ENCODE peak calls at places on chromosomes 3 and 15, in seven cellular contexts. One of them, this sample, is unnamed.

GRCh38 chr3:159852256-159852655 is 136.4 kb upstream of the IL12A start:
- DNase-seq in OCI-LY7: no peak
- DNase-seq in trophoblast cell: no peak
- DNase-seq in A549: no peak
- DNase-seq in mammary epithelial cell: no peak
- DNase-seq in keratinocyte: no peak
- DNase-seq in H9: no peak
- DNase-seq in this sample: no peak

GRCh38 chr3:186417791-186418190 is 55.8 kb upstream of the DGKG start:
- DNase-seq in H9: no peak
- DNase-seq in OCI-LY7: no peak
- DNase-seq in trophoblast cell: no peak
- DNase-seq in keratinocyte: no peak
- DNase-seq in mammary epithelial cell: peak
- DNase-seq in A549: peak
- DNase-seq in this sample: peak

GRCh38 chr3:23203651-23204111 is 554 bp downstream of the UBE2E2 start:
- DNase-seq in OCI-LY7: peak
- DNase-seq in H9: peak
- DNase-seq in trophoblast cell: peak
- DNase-seq in A549: no peak
- DNase-seq in mammary epithelial cell: peak
- DNase-seq in keratinocyte: no peak
- DNase-seq in this sample: peak

GRCh38 chr15:71115567-71116351 is 488 bp downstream of the THSD4 start:
- DNase-seq in H9: peak
- DNase-seq in keratinocyte: no peak
- DNase-seq in A549: peak
- DNase-seq in mammary epithelial cell: peak
- DNase-seq in trophoblast cell: peak
- DNase-seq in OCI-LY7: no peak
- DNase-seq in this sample: peak

GRCh38 chr3:113783463-113783862 is 36.6 kb downstream of the ATP6V1A start:
- DNase-seq in trophoblast cell: no peak
- DNase-seq in mammary epithelial cell: peak
- DNase-seq in keratinocyte: no peak
- DNase-seq in OCI-LY7: no peak
- DNase-seq in A549: peak
- DNase-seq in H9: no peak
- DNase-seq in this sample: peak

GRCh38 chr3:142886938-142887337 is 1.9 kb downstream of the PCOLCE2 start:
- DNase-seq in H9: no peak
- DNase-seq in OCI-LY7: no peak
- DNase-seq in trophoblast cell: no peak
- DNase-seq in A549: peak
- DNase-seq in mammary epithelial cell: peak
- DNase-seq in keratinocyte: no peak
- DNase-seq in this sample: peak

GRCh38 chr3:39980781-39981180 is 171.4 kb downstream of the MYRIP start:
- DNase-seq in mammary epithelial cell: no peak
- DNase-seq in keratinocyte: no peak
- DNase-seq in OCI-LY7: no peak
- DNase-seq in H9: no peak
- DNase-seq in A549: no peak
- DNase-seq in trophoblast cell: no peak
- DNase-seq in this sample: no peak

GRCh38 chr3:13705702-13706280 is 156.9 kb downstream of the FBLN2 start:
- DNase-seq in A549: no peak
- DNase-seq in OCI-LY7: no peak
- DNase-seq in keratinocyte: no peak
- DNase-seq in H9: no peak
- DNase-seq in trophoblast cell: no peak
- DNase-seq in mammary epithelial cell: no peak
- DNase-seq in this sample: no peak

GRCh38 chr3:18301781-18302180 is 123.4 kb downstream of the SATB1 start:
- DNase-seq in mammary epithelial cell: peak
- DNase-seq in keratinocyte: no peak
- DNase-seq in H9: no peak
- DNase-seq in OCI-LY7: no peak
- DNase-seq in A549: no peak
- DNase-seq in trophoblast cell: no peak
- DNase-seq in this sample: no peak

GRCh38 chr15:91803260-91803659 is 50.2 kb upstream of the SLCO3A1 start:
- DNase-seq in H9: no peak
- DNase-seq in mammary epithelial cell: no peak
- DNase-seq in OCI-LY7: no peak
- DNase-seq in trophoblast cell: no peak
- DNase-seq in keratinocyte: no peak
- DNase-seq in A549: no peak
- DNase-seq in this sample: no peak

GRCh38 chr3:98259707-98260106 is 4.3 kb upstream of the OR5H6 start:
- DNase-seq in A549: peak
- DNase-seq in H9: peak
- DNase-seq in keratinocyte: no peak
- DNase-seq in mammary epithelial cell: no peak
- DNase-seq in trophoblast cell: no peak
- DNase-seq in OCI-LY7: peak
- DNase-seq in this sample: no peak

GRCh38 chr3:104436536-104436935 is 930.2 kb upstream of the ALCAM start:
- DNase-seq in A549: no peak
- DNase-seq in H9: no peak
- DNase-seq in trophoblast cell: no peak
- DNase-seq in mammary epithelial cell: peak
- DNase-seq in OCI-LY7: no peak
- DNase-seq in keratinocyte: no peak
- DNase-seq in this sample: peak

GRCh38 chr15:75694241-75695182 is 18.1 kb downstream of the CSPG4 start:
- DNase-seq in A549: peak
- DNase-seq in trophoblast cell: peak
- DNase-seq in mammary epithelial cell: peak
- DNase-seq in OCI-LY7: peak
- DNase-seq in H9: peak
- DNase-seq in keratinocyte: peak
- DNase-seq in this sample: peak

GRCh38 chr3:178709047-178709446 is 172.8 kb downstream of the KCNMB2 start:
- DNase-seq in A549: no peak
- DNase-seq in keratinocyte: no peak
- DNase-seq in H9: no peak
- DNase-seq in trophoblast cell: no peak
- DNase-seq in OCI-LY7: no peak
- DNase-seq in mammary epithelial cell: no peak
- DNase-seq in this sample: no peak

GRCh38 chr3:178712247-178712646 is 176.0 kb downstream of the KCNMB2 start:
- DNase-seq in OCI-LY7: no peak
- DNase-seq in mammary epithelial cell: no peak
- DNase-seq in H9: no peak
- DNase-seq in keratinocyte: no peak
- DNase-seq in A549: no peak
- DNase-seq in trophoblast cell: no peak
- DNase-seq in this sample: no peak

GRCh38 chr3:178707632-178708031 is 171.4 kb downstream of the KCNMB2 start:
- DNase-seq in keratinocyte: no peak
- DNase-seq in trophoblast cell: no peak
- DNase-seq in A549: no peak
- DNase-seq in H9: no peak
- DNase-seq in OCI-LY7: no peak
- DNase-seq in mammary epithelial cell: no peak
- DNase-seq in this sample: no peak

GRCh38 chr3:178714971-178715832 is 179.0 kb downstream of the KCNMB2 start:
- DNase-seq in trophoblast cell: no peak
- DNase-seq in A549: no peak
- DNase-seq in OCI-LY7: no peak
- DNase-seq in mammary epithelial cell: peak
- DNase-seq in H9: no peak
- DNase-seq in keratinocyte: no peak
- DNase-seq in this sample: no peak

GRCh38 chr3:178711753-178712152 is 175.5 kb downstream of the KCNMB2 start:
- DNase-seq in A549: no peak
- DNase-seq in keratinocyte: no peak
- DNase-seq in trophoblast cell: no peak
- DNase-seq in H9: no peak
- DNase-seq in mammary epithelial cell: no peak
- DNase-seq in OCI-LY7: no peak
- DNase-seq in this sample: no peak
- H3K4me2 ChIP-seq in A549: no peak
- H3K4me2 ChIP-seq in keratinocyte: no peak
- H3K4me2 ChIP-seq in trophoblast cell: no peak
- H3K4me2 ChIP-seq in H9: no peak
- H3K4me2 ChIP-seq in mammary epithelial cell: no peak
- H3K4me2 ChIP-seq in OCI-LY7: no peak
- H3K4me2 ChIP-seq in this sample: no peak

DNA sequence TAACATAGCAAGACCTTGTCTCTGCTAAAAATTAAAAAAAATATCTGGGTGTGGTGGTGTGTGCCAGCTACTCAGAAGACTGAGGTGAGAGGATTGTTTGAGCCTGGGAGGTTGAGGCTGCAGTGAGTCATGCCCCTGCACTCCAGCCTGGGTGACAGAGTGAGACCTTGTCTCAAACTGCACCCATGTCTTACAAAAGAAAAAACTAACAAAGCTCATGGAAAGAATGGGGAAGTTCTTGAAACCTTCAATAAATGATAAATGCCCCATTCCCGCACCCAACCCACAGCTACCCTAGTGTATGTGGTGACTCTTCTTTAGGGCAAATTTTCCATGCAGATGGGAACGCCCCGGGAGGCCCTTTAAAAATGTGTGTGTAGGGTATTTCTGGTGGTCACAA is 28.3 kb downstream of the RPLP1 start:
- DNase-seq in mammary epithelial cell: no peak
- DNase-seq in trophoblast cell: peak
- DNase-seq in A549: no peak
- DNase-seq in H9: no peak
- DNase-seq in keratinocyte: no peak
- DNase-seq in OCI-LY7: no peak
- DNase-seq in this sample: no peak
- H3K4me2 ChIP-seq in mammary epithelial cell: no peak
- H3K4me2 ChIP-seq in trophoblast cell: no peak
- H3K4me2 ChIP-seq in A549: no peak
- H3K4me2 ChIP-seq in H9: no peak
- H3K4me2 ChIP-seq in keratinocyte: no peak
- H3K4me2 ChIP-seq in OCI-LY7: no peak
- H3K4me2 ChIP-seq in this sample: no peak

DNA sequence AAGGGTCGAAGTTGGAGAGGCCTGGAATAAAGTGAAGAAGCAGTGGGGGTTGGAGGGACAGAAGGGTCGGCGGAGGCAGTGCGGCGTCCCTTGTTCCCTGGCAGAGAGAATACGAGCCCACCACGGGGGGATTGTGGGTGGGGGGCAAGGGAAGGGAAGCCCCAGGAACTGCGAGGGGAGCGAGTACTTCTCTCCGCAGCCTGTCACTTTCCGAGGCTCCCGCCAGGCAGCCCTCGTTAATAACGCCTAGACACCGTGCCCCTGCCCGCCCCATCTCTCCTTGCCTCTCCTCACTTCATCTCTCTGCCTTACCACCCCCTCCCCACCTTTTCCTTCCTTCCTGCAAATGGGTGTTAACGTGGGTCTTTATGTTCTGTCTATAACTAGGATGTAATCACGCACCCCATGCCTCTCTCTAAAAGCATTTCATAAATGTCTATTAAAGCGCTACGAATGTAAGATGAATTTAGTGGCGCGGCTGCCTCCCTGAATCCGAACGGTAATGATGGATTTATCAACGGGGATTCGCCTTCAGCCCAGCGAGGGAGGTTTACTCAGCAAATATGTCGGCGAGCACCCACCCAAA is 13.7 kb downstream of the NR2F2 start:
- DNase-seq in A549: no peak
- DNase-seq in OCI-LY7: no peak
- DNase-seq in keratinocyte: no peak
- DNase-seq in mammary epithelial cell: no peak
- DNase-seq in H9: no peak
- DNase-seq in trophoblast cell: no peak
- DNase-seq in this sample: no peak
- H3K4me2 ChIP-seq in A549: no peak
- H3K4me2 ChIP-seq in OCI-LY7: no peak
- H3K4me2 ChIP-seq in keratinocyte: no peak
- H3K4me2 ChIP-seq in mammary epithelial cell: no peak
- H3K4me2 ChIP-seq in H9: peak
- H3K4me2 ChIP-seq in trophoblast cell: no peak
- H3K4me2 ChIP-seq in this sample: peak

GRCh38 chr3:114878119-114878839 is 268.8 kb downstream of the ZBTB20 start:
- DNase-seq in H9: no peak
- DNase-seq in OCI-LY7: no peak
- DNase-seq in A549: peak
- DNase-seq in keratinocyte: no peak
- DNase-seq in trophoblast cell: no peak
- DNase-seq in mammary epithelial cell: peak
- DNase-seq in this sample: peak

GRCh38 chr3:114880078-114880477 is 267.0 kb downstream of the ZBTB20 start:
- DNase-seq in mammary epithelial cell: peak
- DNase-seq in H9: no peak
- DNase-seq in OCI-LY7: no peak
- DNase-seq in keratinocyte: no peak
- DNase-seq in trophoblast cell: no peak
- DNase-seq in A549: peak
- DNase-seq in this sample: peak

GRCh38 chr3:114874447-114874846 is 272.6 kb downstream of the ZBTB20 start:
- DNase-seq in mammary epithelial cell: no peak
- DNase-seq in H9: no peak
- DNase-seq in OCI-LY7: no peak
- DNase-seq in keratinocyte: no peak
- DNase-seq in A549: no peak
- DNase-seq in trophoblast cell: no peak
- DNase-seq in this sample: no peak

GRCh38 chr3:114877378-114878118 is 269.5 kb downstream of the ZBTB20 start:
- DNase-seq in A549: no peak
- DNase-seq in mammary epithelial cell: no peak
- DNase-seq in trophoblast cell: no peak
- DNase-seq in keratinocyte: no peak
- DNase-seq in OCI-LY7: no peak
- DNase-seq in H9: no peak
- DNase-seq in this sample: no peak

DNA sequence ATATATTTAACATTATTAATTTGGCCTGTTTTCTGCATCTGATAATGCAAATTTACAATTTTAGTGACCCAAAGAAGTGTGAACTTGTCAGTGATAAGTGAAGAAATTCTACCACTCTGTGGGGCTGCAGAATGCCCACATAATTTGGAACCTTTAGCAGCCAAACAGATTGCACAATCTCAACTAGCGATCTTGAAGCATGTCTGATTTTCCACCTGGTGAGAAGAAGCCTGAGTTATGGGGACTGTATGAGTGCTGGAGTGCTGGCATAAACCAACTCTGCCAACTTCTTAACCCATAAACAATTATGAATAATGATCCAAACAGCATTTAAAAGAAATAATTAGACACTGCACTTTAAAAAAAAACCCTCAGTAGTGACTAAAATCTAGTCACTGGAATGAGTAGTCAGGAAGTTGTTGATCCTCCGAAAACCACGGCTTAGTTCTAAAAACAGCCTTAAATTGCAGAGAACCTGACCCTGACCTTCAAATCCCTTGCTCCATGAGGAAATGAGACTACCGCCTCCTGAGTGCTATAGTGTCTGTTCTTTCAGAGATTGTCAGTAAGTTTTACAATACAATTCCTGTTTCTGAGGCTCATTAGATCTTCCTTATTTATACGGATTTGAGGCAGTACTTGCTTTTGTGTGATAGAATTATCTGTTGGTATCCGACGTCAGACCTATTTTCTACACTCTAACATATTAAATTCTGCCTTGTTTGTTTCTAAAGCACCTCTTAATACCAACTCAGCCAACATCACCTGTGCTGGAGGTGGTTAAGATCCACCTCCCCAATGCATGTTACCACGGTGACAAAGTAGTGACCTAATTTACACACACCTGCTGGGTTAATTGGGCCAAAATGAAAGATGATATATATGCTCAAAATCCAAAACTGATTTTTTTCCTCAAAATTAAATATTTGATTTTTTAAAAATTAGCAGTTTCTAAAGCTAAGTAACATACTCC is 267.7 kb downstream of the ZBTB20 start:
- DNase-seq in trophoblast cell: no peak
- DNase-seq in mammary epithelial cell: peak
- DNase-seq in A549: peak
- DNase-seq in keratinocyte: no peak
- DNase-seq in OCI-LY7: no peak
- DNase-seq in H9: no peak
- DNase-seq in this sample: peak
- H3K4me2 ChIP-seq in trophoblast cell: no peak
- H3K4me2 ChIP-seq in mammary epithelial cell: peak
- H3K4me2 ChIP-seq in A549: peak
- H3K4me2 ChIP-seq in keratinocyte: no peak
- H3K4me2 ChIP-seq in OCI-LY7: no peak
- H3K4me2 ChIP-seq in H9: no peak
- H3K4me2 ChIP-seq in this sample: peak

This sample was measured in astrocyte.